ENCODE peak calls at places on chromosomes 1 and 21, in four cellular contexts. One of them, this sample, is unnamed.

GRCh38 chr1:25476186-25477097 is 45.7 kb downstream of the MACO1 start:
- DNase-seq in HepG2: no peak
- DNase-seq in IMR-90: no peak
- DNase-seq in A549: no peak
- DNase-seq in this sample: peak; percentile 38

GRCh38 chr1:177181280-177181630 is 10.5 kb downstream of the BRINP2 start:
- DNase-seq in HepG2: no peak
- DNase-seq in IMR-90: no peak
- DNase-seq in A549: no peak
- DNase-seq in this sample: no peak

GRCh38 chr1:204494281-204495077 is at the start of gene PIK3C2B:
- DNase-seq in A549: peak; percentile 97
- DNase-seq in HepG2: peak; percentile 71
- DNase-seq in IMR-90: peak; percentile 73
- DNase-seq in this sample: peak; percentile 92

GRCh38 chr1:23593556-23594148 is 34.4 kb upstream of the ID3 start:
- DNase-seq in HepG2: peak; percentile 40
- DNase-seq in A549: peak; percentile 40
- DNase-seq in IMR-90: peak; percentile 59
- DNase-seq in this sample: no peak

GRCh38 chr21:29538115-29538514 is 239.4 kb downstream of the BACH1 start:
- DNase-seq in IMR-90: peak; percentile 79
- DNase-seq in A549: no peak
- DNase-seq in HepG2: no peak
- DNase-seq in this sample: no peak

GRCh38 chr1:216207154-216207553 is 216.1 kb downstream of the USH2A start:
- DNase-seq in IMR-90: no peak
- DNase-seq in A549: no peak
- DNase-seq in HepG2: peak; percentile 54
- DNase-seq in this sample: no peak

GRCh38 chr1:12180903-12181302 is 14.1 kb downstream of the TNFRSF1B start:
- DNase-seq in IMR-90: no peak
- DNase-seq in A549: no peak
- DNase-seq in HepG2: no peak
- DNase-seq in this sample: no peak

GRCh38 chr1:46246548-46247432 is 773 bp upstream of the RAD54L start:
- DNase-seq in IMR-90: peak; percentile 45
- DNase-seq in A549: peak; percentile 81
- DNase-seq in HepG2: no peak
- DNase-seq in this sample: peak; percentile 78

GRCh38 chr1:42680921-42681683 is 1.1 kb upstream of the YBX1 start:
- DNase-seq in HepG2: no peak
- DNase-seq in IMR-90: no peak
- DNase-seq in A549: no peak
- DNase-seq in this sample: no peak

GRCh38 chr1:44067258-44068250 is 36.3 kb upstream of the SLC6A9 start:
- DNase-seq in HepG2: no peak
- DNase-seq in IMR-90: no peak
- DNase-seq in A549: no peak
- DNase-seq in this sample: no peak

GRCh38 chr1:59156526-59157196 is 140.2 kb upstream of the FGGY start:
- DNase-seq in HepG2: no peak
- DNase-seq in IMR-90: no peak
- DNase-seq in A549: peak; percentile 26
- DNase-seq in this sample: no peak

GRCh38 chr1:26297791-26298124 is 8.7 kb downstream of the UBXN11 start:
- DNase-seq in IMR-90: no peak
- DNase-seq in A549: no peak
- DNase-seq in HepG2: no peak
- DNase-seq in this sample: no peak

GRCh38 chr1:170494369-170494768 is 37.6 kb upstream of the GORAB start:
- DNase-seq in HepG2: no peak
- DNase-seq in A549: no peak
- DNase-seq in IMR-90: peak; percentile 45
- DNase-seq in this sample: no peak

GRCh38 chr1:94702440-94702810 is 117.7 kb upstream of the SLC44A3 start:
- DNase-seq in A549: no peak
- DNase-seq in IMR-90: peak; percentile 38
- DNase-seq in HepG2: no peak
- DNase-seq in this sample: no peak

GRCh38 chr1:160046494-160047115 is 14.8 kb upstream of the PIGM start:
- DNase-seq in IMR-90: peak; percentile 21
- DNase-seq in HepG2: peak; percentile 69
- DNase-seq in A549: peak; percentile 75
- DNase-seq in this sample: peak; percentile 95

DNA sequence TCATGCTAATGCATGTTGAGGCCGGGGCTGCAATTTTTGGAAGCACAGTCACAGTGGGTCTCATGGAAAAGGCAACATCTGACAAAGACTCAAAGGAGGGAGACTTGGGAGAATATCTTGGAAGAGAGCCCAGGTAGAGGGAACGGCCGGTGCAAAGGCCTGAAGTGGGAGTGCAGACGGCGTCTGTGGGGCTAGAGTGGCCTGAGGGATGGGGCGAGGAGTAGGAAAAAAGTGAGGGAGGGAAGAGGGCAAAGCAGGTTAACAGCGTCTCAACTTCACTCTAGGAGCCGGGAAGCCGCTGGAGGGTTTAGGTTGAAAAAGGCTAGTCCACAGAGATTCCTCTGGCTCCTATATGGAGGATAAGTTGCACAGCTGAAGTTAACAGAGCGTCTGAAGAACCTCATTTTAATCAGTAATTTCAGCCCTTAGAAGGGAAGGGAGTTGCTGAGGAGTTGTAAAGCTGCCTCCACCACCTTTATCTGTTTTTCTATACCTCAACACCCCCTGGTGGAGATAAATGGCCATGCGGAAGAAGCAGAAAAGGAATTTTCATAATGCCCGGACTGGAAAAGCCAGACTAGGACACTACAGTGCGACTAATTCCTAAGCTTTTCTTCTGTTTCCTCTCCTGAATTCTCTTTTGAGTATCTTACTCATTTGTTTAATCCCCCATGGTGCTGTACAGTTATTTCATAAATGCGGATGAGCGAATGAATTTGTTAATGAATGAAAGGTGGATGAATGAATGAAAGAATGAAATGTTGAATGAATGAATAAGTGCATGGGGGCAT is 78.7 kb upstream of the ZNF281 start:
- DNase-seq in A549: peak; percentile 44
- DNase-seq in HepG2: peak; percentile 68
- DNase-seq in IMR-90: peak; percentile 85
- DNase-seq in this sample: peak; percentile 60
- TF ChIP-seq MAZ in A549: no peak
- TF ChIP-seq MAZ in HepG2: no peak
- TF ChIP-seq MAZ in IMR-90: no peak
- TF ChIP-seq MAZ in this sample: no peak

GRCh38 chr1:232416026-232416568 is 213.8 kb downstream of the SIPA1L2 start:
- DNase-seq in IMR-90: no peak
- DNase-seq in A549: no peak
- DNase-seq in HepG2: no peak
- DNase-seq in this sample: no peak
- TF ChIP-seq MAZ in IMR-90: no peak
- TF ChIP-seq MAZ in A549: no peak
- TF ChIP-seq MAZ in HepG2: no peak
- TF ChIP-seq MAZ in this sample: no peak

GRCh38 chr1:218478336-218478735 is 133.2 kb downstream of the TGFB2 start:
- DNase-seq in A549: no peak
- DNase-seq in HepG2: peak; percentile 39
- DNase-seq in IMR-90: peak; percentile 20
- DNase-seq in this sample: no peak
- TF ChIP-seq MAZ in A549: no peak
- TF ChIP-seq MAZ in HepG2: no peak
- TF ChIP-seq MAZ in IMR-90: no peak
- TF ChIP-seq MAZ in this sample: no peak

GRCh38 chr1:37657620-37658412 is 23.1 kb upstream of the RSPO1 start:
- DNase-seq in HepG2: peak; percentile 15
- DNase-seq in A549: no peak
- DNase-seq in IMR-90: no peak
- DNase-seq in this sample: no peak
- TF ChIP-seq MAZ in HepG2: no peak
- TF ChIP-seq MAZ in A549: no peak
- TF ChIP-seq MAZ in IMR-90: no peak
- TF ChIP-seq MAZ in this sample: no peak

GRCh38 chr1:230104395-230105244 is 37.6 kb downstream of the GALNT2 start:
- DNase-seq in IMR-90: peak; percentile 100
- DNase-seq in HepG2: peak; percentile 92
- DNase-seq in A549: peak; percentile 97
- DNase-seq in this sample: no peak
- TF ChIP-seq MAZ in IMR-90: peak; percentile 73
- TF ChIP-seq MAZ in HepG2: no peak
- TF ChIP-seq MAZ in A549: no peak
- TF ChIP-seq MAZ in this sample: no peak

DNA sequence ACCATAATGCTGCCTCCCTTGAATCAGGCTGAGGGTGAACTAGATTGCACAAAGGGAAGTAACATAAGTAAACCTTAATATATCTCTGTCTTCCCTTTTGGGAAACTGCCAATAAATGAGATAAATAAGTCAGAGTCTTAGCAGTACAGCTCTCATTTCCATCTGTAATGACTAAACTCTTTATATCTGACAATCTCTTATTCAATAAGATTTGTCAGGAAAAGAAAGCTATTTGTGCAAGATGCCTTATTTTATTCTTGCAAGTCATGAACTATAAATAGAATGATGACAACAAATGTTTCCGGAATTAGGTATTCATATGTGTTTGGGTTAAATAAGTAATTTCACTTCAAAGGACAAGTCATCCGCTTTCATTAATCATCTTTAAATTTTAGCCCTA is 229.2 kb downstream of the PTGER3 start:
- DNase-seq in A549: no peak
- DNase-seq in HepG2: no peak
- DNase-seq in IMR-90: no peak
- DNase-seq in this sample: no peak
- TF ChIP-seq MAZ in A549: no peak
- TF ChIP-seq MAZ in HepG2: no peak
- TF ChIP-seq MAZ in IMR-90: no peak
- TF ChIP-seq MAZ in this sample: no peak

GRCh38 chr1:64182207-64182606 is 21.2 kb upstream of the UBE2U start:
- DNase-seq in HepG2: no peak
- DNase-seq in A549: no peak
- DNase-seq in IMR-90: no peak
- DNase-seq in this sample: no peak

GRCh38 chr1:64183380-64183984 is 19.9 kb upstream of the UBE2U start:
- DNase-seq in A549: no peak
- DNase-seq in HepG2: no peak
- DNase-seq in IMR-90: peak; percentile 61
- DNase-seq in this sample: no peak

GRCh38 chr1:64186898-64187280 is 16.5 kb upstream of the UBE2U start:
- DNase-seq in A549: no peak
- DNase-seq in HepG2: no peak
- DNase-seq in IMR-90: no peak
- DNase-seq in this sample: no peak

GRCh38 chr1:64186138-64186897 is 17.1 kb upstream of the UBE2U start:
- DNase-seq in IMR-90: no peak
- DNase-seq in HepG2: no peak
- DNase-seq in A549: no peak
- DNase-seq in this sample: no peak

DNA sequence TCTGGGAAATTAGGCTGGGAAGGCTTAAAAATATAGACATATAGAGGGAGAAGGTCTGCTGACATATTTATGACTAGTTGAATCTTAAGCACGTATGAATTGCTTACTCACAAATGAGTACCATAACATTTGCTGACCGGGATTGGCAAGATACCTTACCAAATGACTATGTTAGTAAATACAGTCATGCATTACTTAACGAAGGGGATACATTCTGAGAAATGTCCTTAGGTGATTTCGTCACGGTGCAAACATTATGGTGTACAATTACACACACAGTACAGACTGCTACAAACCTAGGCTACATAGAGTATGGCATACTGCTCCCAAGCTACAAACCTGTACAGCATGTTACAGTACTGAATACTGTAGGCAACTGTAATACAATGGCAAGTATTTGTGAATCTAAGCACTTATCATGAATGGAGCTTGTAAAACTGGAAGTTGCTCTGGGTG is 19.4 kb upstream of the UBE2U start:
- DNase-seq in A549: no peak
- DNase-seq in IMR-90: peak; percentile 93
- DNase-seq in HepG2: no peak
- DNase-seq in this sample: no peak
- TF ChIP-seq MAZ in A549: no peak
- TF ChIP-seq MAZ in IMR-90: no peak
- TF ChIP-seq MAZ in HepG2: no peak
- TF ChIP-seq MAZ in this sample: no peak

DNA sequence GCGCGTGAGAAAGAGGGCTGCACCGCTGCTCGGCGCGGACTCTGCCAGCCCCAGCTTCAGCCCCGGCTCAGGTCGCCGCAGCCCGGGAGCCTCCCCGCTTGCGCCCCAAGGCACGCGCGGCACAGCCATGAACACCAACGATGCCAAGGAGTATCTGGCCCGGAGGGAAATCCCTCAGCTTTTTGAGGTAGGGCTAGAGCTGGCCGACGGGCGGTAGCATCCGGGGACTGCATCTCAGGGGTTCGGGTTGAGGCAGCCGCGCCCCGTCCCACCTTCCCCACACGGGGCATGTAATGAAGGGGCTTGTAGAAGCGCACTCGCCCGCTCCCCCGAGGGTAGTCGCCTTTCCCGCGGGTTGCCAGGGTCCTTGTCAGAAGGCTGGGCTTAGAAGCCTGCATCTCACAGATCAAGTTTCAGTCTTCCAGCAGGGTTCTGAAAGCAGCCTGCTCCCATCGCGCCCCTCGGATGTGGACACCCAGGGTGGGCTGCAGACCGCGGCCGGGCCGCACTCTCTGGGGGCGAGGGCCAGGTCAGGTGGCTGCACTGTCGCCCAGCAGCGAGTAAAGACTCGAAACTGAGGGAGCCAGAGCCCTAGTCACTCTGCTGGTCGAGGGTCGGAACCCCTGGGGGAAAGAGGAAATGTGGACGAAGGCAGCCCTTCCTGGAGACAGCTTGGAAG is 507 bp downstream of the AK5 start:
- DNase-seq in HepG2: no peak
- DNase-seq in A549: peak; percentile 35
- DNase-seq in IMR-90: peak; percentile 35
- DNase-seq in this sample: no peak
- TF ChIP-seq MAZ in HepG2: no peak
- TF ChIP-seq MAZ in A549: no peak
- TF ChIP-seq MAZ in IMR-90: no peak
- TF ChIP-seq MAZ in this sample: no peak

DNA sequence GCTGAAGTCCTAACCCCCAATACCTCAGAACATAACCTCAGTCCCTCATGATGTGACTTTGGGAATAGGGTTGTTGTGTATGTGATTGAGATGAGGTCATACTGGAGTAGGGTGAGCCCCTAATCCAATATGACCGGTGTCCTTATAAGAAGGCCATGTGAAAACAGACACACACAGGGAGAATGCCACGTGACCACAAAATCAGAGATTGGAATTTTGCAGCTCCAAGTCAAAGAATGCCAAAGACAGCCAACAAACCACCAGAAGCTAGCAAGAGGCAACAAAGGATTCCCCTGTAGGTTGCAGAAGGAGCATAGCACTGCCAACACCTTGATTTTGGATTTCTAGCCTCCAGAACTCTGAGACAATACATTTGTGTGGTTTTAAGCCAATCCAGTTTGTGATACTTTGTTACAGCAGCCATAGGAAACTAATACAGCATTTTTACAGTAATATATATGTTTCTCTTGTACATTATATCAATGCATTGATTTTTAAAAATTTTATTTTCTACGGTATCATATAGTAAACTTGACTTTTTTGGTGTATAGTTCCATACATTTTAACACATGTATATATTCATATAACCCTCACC is 5.4 kb downstream of the ZSWIM5 start:
- DNase-seq in A549: no peak
- DNase-seq in IMR-90: no peak
- DNase-seq in HepG2: peak; percentile 6
- DNase-seq in this sample: no peak
- TF ChIP-seq MAZ in A549: no peak
- TF ChIP-seq MAZ in IMR-90: no peak
- TF ChIP-seq MAZ in HepG2: no peak
- TF ChIP-seq MAZ in this sample: no peak